ENCODE peak calls at places on chromosomes 1 and 21, in eight cellular contexts. Z, T, M, G, A, E, O and P are unnamed samples.

GRCh38 chr1:157833155-157833554 is 8.5 kb downstream of the CD5L start:
- DNase-seq in Z (no peak), T (no peak), M (no peak), G (no peak), A (peak), E (no peak), O (no peak), P (no peak)

GRCh38 chr21:40602105-40602504 is 244.9 kb downstream of the DSCAM start:
- DNase-seq in Z (no peak), T (no peak), M (no peak), G (no peak), A (no peak), E (no peak), O (no peak), P (no peak)

GRCh38 chr1:181630398-181630797 is 147.1 kb downstream of the CACNA1E start:
- DNase-seq in Z (no peak), T (no peak), M (no peak), G (no peak), A (no peak), E (no peak), O (no peak), P (no peak)

GRCh38 chr1:156625436-156626078 is 6.3 kb downstream of the HAPLN2 start:
- DNase-seq in Z (peak), T (peak), M (peak), G (peak), A (no peak), E (no peak), O (peak), P (peak)

GRCh38 chr21:43188712-43189151 is 19.9 kb downstream of the CRYAA start:
- DNase-seq in Z (no peak), T (no peak), M (no peak), G (no peak), A (no peak), E (no peak), O (peak), P (peak)

GRCh38 chr1:11946647-11947046 is 12.1 kb downstream of the PLOD1 start:
- DNase-seq in Z (no peak), T (no peak), M (peak), G (no peak), A (no peak), E (no peak), O (no peak), P (no peak)

GRCh38 chr1:82388679-82389078 is 587.9 kb downstream of the ADGRL2 start:
- DNase-seq in Z (no peak), T (no peak), M (no peak), G (no peak), A (no peak), E (no peak), O (no peak), P (no peak)

GRCh38 chr1:87786861-87787548 is 458.3 kb downstream of the LMO4 start:
- DNase-seq in Z (no peak), T (no peak), M (no peak), G (peak), A (no peak), E (no peak), O (no peak), P (no peak)

GRCh38 chr1:8848663-8849386 is 29.7 kb downstream of the ENO1 start:
- DNase-seq in Z (peak), T (peak), M (peak), G (peak), A (peak), E (peak), O (peak), P (peak)

GRCh38 chr1:5502310-5503194 is 489.7 kb downstream of the NPHP4 start:
- DNase-seq in Z (no peak), T (no peak), M (no peak), G (no peak), A (no peak), E (no peak), O (no peak), P (no peak)

GRCh38 chr1:215665212-215665611 is 98.1 kb downstream of the KCTD3 start:
- DNase-seq in Z (no peak), T (no peak), M (no peak), G (no peak), A (no peak), E (no peak), O (no peak), P (no peak)

GRCh38 chr1:51666463-51666862 is 49.6 kb downstream of the OSBPL9 start:
- DNase-seq in Z (no peak), T (no peak), M (peak), G (no peak), A (no peak), E (no peak), O (no peak), P (no peak)

GRCh38 chr21:22201142-22201541 is 1202.9 kb downstream of the NCAM2 start:
- DNase-seq in Z (no peak), T (no peak), M (no peak), G (no peak), A (no peak), E (no peak), O (no peak), P (no peak)

GRCh38 chr1:234148816-234149215 is 224.4 kb upstream of the COA6 start:
- DNase-seq in Z (no peak), T (no peak), M (no peak), G (no peak), A (no peak), E (no peak), O (no peak), P (no peak)

GRCh38 chr1:201450721-201451291 is 18.2 kb downstream of the PHLDA3 start:
- DNase-seq in Z (peak), T (peak), M (no peak), G (no peak), A (no peak), E (no peak), O (no peak), P (no peak)

GRCh38 chr1:226579781-226580323 is 31.3 kb downstream of the STUM start:
- DNase-seq in Z (no peak), T (no peak), M (no peak), G (no peak), A (no peak), E (no peak), O (no peak), P (peak)

GRCh38 chr1:214344897-214345296 is 63.9 kb downstream of the SMYD2 start:
- DNase-seq in Z (no peak), T (no peak), M (no peak), G (no peak), A (no peak), E (no peak), O (no peak), P (no peak)

GRCh38 chr1:11062965-11063401 is 3.2 kb upstream of the SRM start:
- DNase-seq in Z (no peak), T (no peak), M (peak), G (no peak), A (no peak), E (no peak), O (no peak), P (no peak)

GRCh38 chr21:31915566-31915965 is 42.7 kb downstream of the HUNK start:
- DNase-seq in Z (no peak), T (no peak), M (no peak), G (no peak), A (no peak), E (no peak), O (no peak), P (no peak)

GRCh38 chr1:243596441-243597183 is 253.4 kb downstream of the AKT3 start:
- DNase-seq in Z (no peak), T (no peak), M (peak), G (no peak), A (no peak), E (no peak), O (no peak), P (no peak)

GRCh38 chr1:31789259-31790065 is 25.3 kb upstream of the ADGRB2 start:
- DNase-seq in Z (peak), T (peak), M (peak), G (peak), A (peak), E (peak), O (peak), P (peak)

DNA sequence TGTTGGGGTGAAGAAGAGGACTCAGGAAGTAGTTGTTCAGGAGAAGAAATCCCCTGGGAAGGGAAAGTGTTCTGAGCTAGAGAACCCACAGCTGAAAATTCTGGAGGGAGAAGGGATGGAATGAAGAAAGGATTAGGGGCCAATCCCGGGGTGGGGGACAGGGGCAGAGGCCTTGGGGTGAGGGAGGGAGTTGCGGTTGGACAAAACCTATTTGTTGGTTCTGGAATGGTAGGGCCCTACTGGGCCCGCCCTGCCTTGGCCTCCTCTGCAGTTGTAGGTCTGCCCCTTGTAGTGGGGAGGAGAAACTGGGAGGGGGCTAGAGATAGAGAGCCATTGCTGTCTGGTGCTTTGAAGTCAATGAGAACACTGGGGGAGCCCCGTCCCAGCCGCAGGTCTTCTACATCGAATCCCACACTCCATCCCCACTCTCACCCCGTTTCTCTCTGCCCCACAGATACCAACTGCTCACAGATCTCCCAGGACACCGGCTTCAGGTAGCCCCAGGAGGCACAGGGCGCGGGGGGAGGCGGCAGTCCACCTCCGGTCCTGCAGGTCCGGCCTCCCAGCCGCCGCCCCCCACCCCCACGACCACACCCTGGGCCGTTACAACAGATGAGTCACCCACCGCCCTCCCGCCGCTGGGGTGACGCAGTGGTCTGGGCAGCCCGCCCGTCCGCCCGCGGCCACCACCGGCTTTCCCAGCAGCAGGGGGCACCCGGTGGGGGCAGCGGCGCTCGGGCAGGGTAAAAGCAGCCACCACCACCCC is 1.1 kb downstream of the TAGLN2 start:
- DNase-seq in Z (peak), T (peak), M (peak), G (peak), A (peak), E (peak), O (peak), P (peak)
- TF ChIP-seq POLR2AphosphoS5 in Z (no peak), T (no peak), M (no peak), G (peak), A (peak), E (peak), O (peak), P (peak)

GRCh38 chr1:23483327-23484252 is at the start of gene ASAP3:
- DNase-seq in Z (peak), T (peak), M (no peak), G (no peak), A (no peak), E (no peak), O (peak), P (no peak)
- TF ChIP-seq POLR2AphosphoS5 in Z (peak), T (peak), M (no peak), G (peak), A (no peak), E (no peak), O (peak), P (peak)

DNA sequence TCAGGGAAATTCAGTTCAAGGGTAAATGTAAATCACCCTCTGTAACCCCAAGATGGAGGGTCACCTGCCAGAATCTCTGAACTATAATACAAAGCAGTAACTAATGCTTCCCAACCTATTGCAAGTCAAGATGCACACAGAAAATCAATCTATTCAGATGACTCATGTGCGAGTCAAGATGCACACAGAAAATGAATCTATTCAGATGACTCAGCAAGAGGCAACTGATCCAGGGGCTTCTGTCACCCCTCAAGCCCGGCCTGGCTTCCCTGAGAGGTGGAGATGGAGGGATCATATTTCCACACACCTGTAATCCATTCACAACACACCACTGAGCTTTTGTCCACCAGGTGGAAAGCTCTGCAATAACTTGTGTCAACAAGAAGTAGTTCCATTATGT is 17.4 kb upstream of the HIVEP3 start:
- DNase-seq in Z (no peak), T (no peak), M (no peak), G (no peak), A (no peak), E (no peak), O (no peak), P (no peak)
- TF ChIP-seq POLR2AphosphoS5 in Z (no peak), T (no peak), M (no peak), G (no peak), A (no peak), E (no peak), O (no peak), P (no peak)

GRCh38 chr1:183918589-183918988 is 113.7 kb downstream of the RGL1 start:
- DNase-seq in Z (no peak), T (no peak), M (no peak), G (no peak), A (no peak), E (no peak), O (no peak), P (no peak)

GRCh38 chr1:183913556-183913955 is 108.6 kb downstream of the RGL1 start:
- DNase-seq in Z (no peak), T (no peak), M (no peak), G (no peak), A (no peak), E (no peak), O (no peak), P (no peak)

GRCh38 chr1:183914891-183915290 is 110.0 kb downstream of the RGL1 start:
- DNase-seq in Z (no peak), T (no peak), M (no peak), G (no peak), A (no peak), E (no peak), O (no peak), P (no peak)

GRCh38 chr1:183914283-183914682 is 109.4 kb downstream of the RGL1 start:
- DNase-seq in Z (no peak), T (no peak), M (no peak), G (no peak), A (no peak), E (no peak), O (no peak), P (no peak)

DNA sequence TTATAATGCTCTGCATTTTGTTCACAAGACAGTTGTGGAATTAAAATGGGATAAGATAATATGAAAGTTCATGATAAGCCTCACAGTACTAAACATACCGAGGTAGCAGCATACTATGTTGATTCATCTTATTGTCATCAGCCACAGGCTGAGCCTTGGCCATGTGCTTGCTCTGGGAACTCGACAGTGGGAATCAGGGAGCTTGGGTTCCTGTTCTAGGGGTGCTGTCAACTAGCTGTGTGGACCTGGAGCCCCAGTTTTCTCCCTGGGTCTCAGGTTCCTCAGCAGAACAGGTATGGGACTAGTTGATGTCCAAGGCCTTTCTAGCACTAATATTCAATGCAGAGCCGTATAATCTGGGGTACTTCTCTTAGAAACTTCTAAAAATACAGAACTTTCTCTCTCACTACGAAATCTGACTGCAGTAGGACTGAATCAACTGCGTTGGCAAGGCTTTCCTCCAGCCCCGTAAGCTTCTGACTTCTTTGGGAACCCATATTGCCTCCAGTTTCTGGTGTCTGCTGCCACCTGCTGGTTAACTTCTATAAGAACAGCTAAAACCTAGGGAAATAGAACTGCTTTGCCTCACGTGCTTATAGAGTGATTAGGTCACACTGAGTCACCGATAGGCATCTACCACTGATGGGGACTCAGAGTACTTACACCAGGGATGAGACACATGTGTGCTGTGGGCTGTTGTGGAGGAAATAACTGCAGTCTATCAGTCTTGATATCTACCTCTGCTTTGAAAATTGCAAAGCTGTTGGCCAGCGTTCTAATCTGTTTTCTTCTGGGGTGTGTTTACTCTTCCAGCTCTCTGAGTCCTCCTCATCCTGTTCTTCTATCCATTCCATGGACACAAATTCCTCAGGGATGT is 111.0 kb downstream of the RGL1 start:
- DNase-seq in Z (peak), T (peak), M (peak), G (peak), A (no peak), E (no peak), O (peak), P (no peak)
- TF ChIP-seq POLR2AphosphoS5 in Z (peak), T (no peak), M (no peak), G (no peak), A (no peak), E (no peak), O (peak), P (no peak)

GRCh38 chr1:16351449-16351993 is 759 bp downstream of the FBXO42 start:
- DNase-seq in Z (no peak), T (peak), M (no peak), G (peak), A (no peak), E (no peak), O (no peak), P (no peak)

GRCh38 chr1:16352842-16353535 is 709 bp upstream of the FBXO42 start:
- DNase-seq in Z (no peak), T (peak), M (no peak), G (no peak), A (no peak), E (no peak), O (peak), P (no peak)

GRCh38 chr1:16349847-16350406 is 2.4 kb downstream of the FBXO42 start:
- DNase-seq in Z (no peak), T (no peak), M (no peak), G (no peak), A (no peak), E (no peak), O (no peak), P (no peak)

GRCh38 chr1:16354619-16355018 is 2.3 kb upstream of the FBXO42 start:
- DNase-seq in Z (no peak), T (no peak), M (no peak), G (no peak), A (no peak), E (no peak), O (no peak), P (no peak)

DNA sequence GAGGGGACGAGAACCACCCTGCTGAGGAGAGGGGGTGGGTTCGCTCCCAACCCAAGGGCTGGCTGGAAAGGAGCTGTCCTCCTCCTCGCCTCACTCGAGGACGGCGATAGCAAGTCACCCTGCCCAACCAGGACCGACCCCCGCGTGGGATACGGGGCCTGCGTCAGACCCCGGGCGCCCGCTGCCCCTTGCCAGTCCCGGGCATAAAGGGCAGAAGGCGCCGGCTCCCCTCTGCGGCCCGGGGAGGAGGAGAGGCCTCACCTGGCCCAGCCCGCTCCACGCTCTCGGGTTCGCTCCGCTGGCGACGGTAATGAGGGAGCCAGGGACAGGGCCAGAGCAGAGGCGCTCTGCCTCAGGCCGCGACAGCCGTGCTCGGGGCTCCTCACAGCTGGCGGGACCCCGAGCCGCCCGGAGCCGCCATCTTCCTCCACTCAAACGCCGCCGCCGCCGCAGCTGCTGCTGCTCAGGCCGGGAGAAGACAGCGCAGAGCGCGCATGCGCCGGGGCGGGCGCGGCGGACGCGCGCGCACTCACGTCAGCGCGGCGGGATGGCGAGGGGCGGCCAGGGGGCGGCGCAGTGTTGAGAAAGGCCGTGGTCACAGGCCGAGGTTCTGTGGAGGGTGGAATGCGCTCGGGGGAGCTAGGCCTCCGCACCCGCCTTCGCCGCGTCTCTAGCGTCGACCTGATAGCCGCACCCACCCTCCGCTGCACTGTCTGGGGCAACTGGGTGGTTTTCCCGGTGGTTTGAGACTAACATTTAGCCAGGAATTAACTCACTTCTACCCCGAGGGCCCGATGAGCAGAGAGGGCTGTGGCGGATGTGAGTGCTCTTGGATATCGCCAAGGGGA is at the start of gene FBXO42:
- DNase-seq in Z (peak), T (peak), M (peak), G (peak), A (peak), E (peak), O (peak), P (peak)
- TF ChIP-seq POLR2AphosphoS5 in Z (peak), T (peak), M (peak), G (peak), A (peak), E (peak), O (peak), P (peak)

GRCh38 chr1:109667452-109668122 is at the start of gene GSTM2:
- DNase-seq in Z (peak), T (peak), M (no peak), G (peak), A (peak), E (peak), O (peak), P (peak)
- TF ChIP-seq POLR2AphosphoS5 in Z (no peak), T (peak), M (no peak), G (no peak), A (no peak), E (no peak), O (no peak), P (peak)